ENCODE peak calls at places on chromosome 18, in five cellular contexts. V is psoas muscle, T is AG09309, M is mammary epithelial cell, R is GM12878. L is an unnamed sample.
A peak's percentile ranks its signal among the peaks of the same experiment; 100 is the strongest.

GRCh38 chr18:59691046-59691395 is 6.2 kb downstream of the CCBE1 start:
- DNase-seq in V (no peak), T (no peak), M (peak; percentile 64), R (no peak), L (no peak)

GRCh38 chr18:1062592-1062991 is 157.9 kb downstream of the ADCYAP1 start:
- DNase-seq in V (no peak), T (no peak), M (no peak), R (no peak), L (no peak)

GRCh38 chr18:50748243-50749229 is 71.3 kb downstream of the MRO start:
- DNase-seq in V (no peak), T (no peak), M (no peak), R (no peak), L (no peak)

GRCh38 chr18:34159691-34160185 is 65.0 kb downstream of the NOL4 start:
- DNase-seq in V (no peak), T (no peak), M (no peak), R (no peak), L (no peak)

GRCh38 chr18:4256786-4257417 is 198.2 kb downstream of the DLGAP1 start:
- DNase-seq in V (no peak), T (no peak), M (no peak), R (no peak), L (no peak)

GRCh38 chr18:29012364-29012763 is 835.4 kb upstream of the CDH2 start:
- DNase-seq in V (no peak), T (no peak), M (no peak), R (no peak), L (no peak)

GRCh38 chr18:24672165-24672950 is 211.9 kb downstream of the HRH4 start:
- DNase-seq in V (no peak), T (no peak), M (no peak), R (no peak), L (no peak)

GRCh38 chr18:48227206-48227605 is 182.0 kb downstream of the ZBTB7C start:
- DNase-seq in V (no peak), T (no peak), M (peak; percentile 79), R (no peak), L (peak; percentile 29)

GRCh38 chr18:9708882-9709877 is 1.1 kb downstream of the RAB31 start:
- DNase-seq in V (no peak), T (no peak), M (no peak), R (no peak), L (no peak)

GRCh38 chr18:13320891-13321425 is 102.4 kb downstream of the LDLRAD4 start:
- DNase-seq in V (no peak), T (no peak), M (no peak), R (no peak), L (no peak)

GRCh38 chr18:24428709-24429108 is 2.2 kb downstream of the IMPACT start:
- DNase-seq in V (no peak), T (no peak), M (no peak), R (no peak), L (no peak)

GRCh38 chr18:35511833-35512232 is 14.1 kb upstream of the INO80C start:
- DNase-seq in V (no peak), T (no peak), M (no peak), R (no peak), L (no peak)

GRCh38 chr18:8020133-8020846 is 453.2 kb downstream of the PTPRM start:
- DNase-seq in V (no peak), T (no peak), M (no peak), R (no peak), L (no peak)

GRCh38 chr18:6561893-6562292 is 147.2 kb upstream of the L3MBTL4 start:
- DNase-seq in V (no peak), T (no peak), M (no peak), R (no peak), L (no peak)

GRCh38 chr18:38023871-38024270 is 458.3 kb upstream of the CELF4 start:
- DNase-seq in V (no peak), T (no peak), M (no peak), R (no peak), L (no peak)

GRCh38 chr18:49613141-49613641 is 51.3 kb downstream of the LIPG start:
- DNase-seq in V (no peak), T (no peak), M (peak; percentile 74), R (no peak), L (no peak)

GRCh38 chr18:49846263-49846662 is 32.9 kb upstream of the ACAA2 start:
- DNase-seq in V (no peak), T (peak; percentile 20), M (no peak), R (no peak), L (no peak)

GRCh38 chr18:21741511-21742322 is 1.1 kb downstream of the MIB1 start:
- DNase-seq in V (peak; percentile 65), T (no peak), M (peak; percentile 23), R (no peak), L (no peak)
- TF ChIP-seq CTCF in V (no peak), T (peak; percentile 7), M (no peak), R (no peak), L (no peak)

DNA sequence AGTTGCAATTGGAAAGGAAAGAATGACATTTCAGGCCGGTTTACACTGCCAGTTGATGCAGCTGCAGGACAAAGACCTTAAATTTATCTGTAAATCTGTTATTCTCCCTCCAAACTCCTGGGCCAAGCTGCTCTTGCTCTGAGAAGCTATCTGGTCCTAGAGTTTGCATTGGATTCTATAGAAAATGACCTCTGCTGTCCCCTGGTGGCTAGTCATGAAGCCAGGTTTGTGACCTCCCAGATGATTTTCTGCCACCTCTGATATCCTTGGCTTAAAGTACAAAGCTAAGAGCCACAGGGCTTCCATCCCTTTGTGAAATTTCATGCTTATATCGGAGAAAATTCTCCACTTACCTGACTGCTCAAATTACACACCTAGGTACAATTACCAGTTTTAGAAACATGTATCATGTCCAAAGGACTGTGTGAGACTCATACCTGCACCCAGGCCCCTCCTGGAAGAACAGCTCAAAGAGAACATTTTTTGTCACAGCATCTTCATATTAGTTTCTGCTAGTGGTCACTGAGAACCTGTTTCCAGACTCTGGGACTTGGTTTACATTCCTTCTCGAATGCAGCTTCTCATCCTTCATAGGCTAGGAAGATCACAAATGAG is 28.9 kb upstream of the IER3IP1 start:
- DNase-seq in V (no peak), T (no peak), M (peak; percentile 20), R (no peak), L (peak; percentile 20)
- TF ChIP-seq CTCF in V (peak; percentile 85), T (peak; percentile 90), M (peak; percentile 96), R (peak; percentile 90), L (peak; percentile 80)

DNA sequence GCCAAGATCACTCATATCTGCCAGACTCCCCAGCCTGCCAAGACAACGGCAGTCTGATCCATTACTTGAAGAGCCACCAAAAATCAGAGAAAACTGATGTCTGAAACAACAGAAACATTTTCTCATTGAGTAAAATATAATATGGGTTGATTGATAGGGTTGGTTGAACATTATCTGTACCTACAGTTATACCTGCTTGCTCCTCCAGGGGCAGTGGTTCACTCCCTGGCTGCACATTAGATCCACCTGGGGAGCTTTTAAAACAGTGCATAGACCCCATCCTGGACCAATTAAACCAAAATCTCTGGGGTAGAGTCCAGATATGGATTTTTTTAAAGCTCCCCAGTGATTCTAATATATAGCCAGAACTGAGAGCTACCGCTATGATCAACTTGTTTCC is 43.6 kb upstream of the SLC14A2 start:
- DNase-seq in V (no peak), T (no peak), M (no peak), R (no peak), L (no peak)
- TF ChIP-seq CTCF in V (no peak), T (peak; percentile 13), M (peak; percentile 61), R (peak; percentile 35), L (no peak)

DNA sequence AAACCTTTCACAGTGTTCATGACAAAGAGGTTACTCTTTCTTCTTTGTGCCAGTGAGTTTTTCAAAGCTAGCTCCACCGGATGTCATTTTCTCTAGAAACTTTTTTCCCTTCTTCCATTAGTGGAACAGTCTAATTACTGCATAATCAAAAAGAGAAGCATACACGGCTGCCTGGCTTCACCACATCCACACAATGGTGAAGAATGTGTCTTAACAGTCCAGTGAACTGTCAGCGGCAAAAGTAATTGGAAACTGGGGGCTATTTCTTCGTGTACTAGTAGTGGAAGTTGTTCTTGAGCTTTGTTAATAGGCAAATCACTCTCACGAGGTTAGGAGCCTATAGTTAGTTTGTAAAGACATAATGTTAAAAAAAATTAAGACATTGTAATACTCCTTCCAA is 32.9 kb upstream of the PIK3C3 start:
- DNase-seq in V (no peak), T (no peak), M (no peak), R (no peak), L (no peak)
- TF ChIP-seq CTCF in V (no peak), T (no peak), M (no peak), R (no peak), L (no peak)

DNA sequence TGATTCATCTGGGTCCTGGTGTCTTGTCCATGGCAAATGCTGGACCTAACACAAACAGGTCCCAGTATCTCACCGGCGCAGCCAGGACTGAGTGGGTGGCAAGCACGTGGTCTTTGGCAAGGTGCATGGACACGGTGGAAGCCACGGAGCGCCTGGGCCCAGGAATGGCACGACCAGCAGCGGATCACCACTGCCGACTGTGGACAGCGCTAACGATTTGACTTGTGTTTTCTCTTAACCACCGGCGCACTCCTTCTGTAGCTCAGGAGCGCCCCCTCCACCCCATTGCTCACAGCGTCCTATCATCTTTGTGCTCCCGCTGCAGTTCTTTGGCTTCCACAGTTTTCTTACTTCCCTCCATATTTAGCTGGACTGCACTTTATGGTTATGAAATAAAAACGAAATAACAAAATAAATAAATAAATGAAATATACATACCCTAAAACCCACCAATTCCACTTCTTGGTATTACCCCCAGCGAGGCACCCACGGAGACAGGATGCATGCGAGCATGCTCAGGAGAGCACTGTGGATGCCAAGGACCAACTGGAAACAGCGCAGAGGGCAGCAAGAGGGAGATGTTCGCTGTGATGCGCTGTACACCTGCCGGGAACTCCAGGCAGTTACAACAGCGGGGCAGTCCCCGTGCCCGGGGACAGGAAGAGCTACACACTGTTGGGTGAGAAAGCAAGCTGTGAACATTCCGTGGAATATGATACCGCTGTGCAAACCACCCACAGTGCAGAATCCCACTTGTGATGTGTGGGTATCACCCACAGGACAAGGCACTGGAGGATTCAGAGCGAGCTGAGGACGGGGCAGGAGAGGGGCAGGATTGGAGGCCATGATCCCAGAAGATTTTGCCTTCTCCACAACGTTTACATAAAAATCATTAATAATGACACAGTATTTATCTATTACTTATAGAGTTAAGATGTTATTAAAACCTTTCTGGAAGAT is 7.0 kb upstream of the CIDEA start:
- DNase-seq in V (peak; percentile 26), T (no peak), M (no peak), R (no peak), L (no peak)
- TF ChIP-seq CTCF in V (no peak), T (no peak), M (no peak), R (peak; percentile 17), L (no peak)

DNA sequence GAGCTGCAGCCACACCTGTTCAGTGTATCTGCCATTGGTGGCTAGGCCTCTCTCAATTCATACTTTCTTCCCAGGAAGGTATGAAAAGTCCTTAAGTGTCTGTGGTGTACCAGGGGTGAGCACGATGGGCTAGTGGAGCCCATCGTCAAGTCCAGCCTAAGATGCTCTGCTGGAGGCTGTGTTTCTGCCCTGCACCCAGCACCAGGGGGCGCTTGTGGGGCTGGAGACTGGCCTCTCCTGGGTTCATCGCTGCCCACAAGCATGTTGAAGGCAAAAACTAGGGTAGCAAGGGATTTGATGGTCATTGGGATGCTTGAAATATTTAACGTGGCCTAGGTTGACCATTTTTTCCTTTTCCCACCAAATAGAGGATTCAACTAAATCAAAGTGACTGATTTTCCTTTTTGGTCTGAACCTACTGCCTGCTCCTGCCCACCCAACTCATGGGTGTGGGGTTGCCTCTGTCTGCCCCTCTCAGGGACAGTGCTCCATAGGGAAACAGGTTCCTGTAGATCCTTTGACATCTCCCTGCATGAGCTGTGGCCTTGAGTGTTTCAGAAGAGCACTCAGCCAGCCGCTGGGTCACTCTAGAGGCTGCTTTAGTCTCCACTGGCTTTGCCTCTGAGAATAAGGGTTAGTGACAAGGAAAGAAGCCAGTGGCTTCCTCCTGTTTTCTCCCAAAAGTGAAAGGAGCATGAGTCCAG is 59.0 kb downstream of the TPGS2 start:
- DNase-seq in V (peak; percentile 79), T (no peak), M (no peak), R (no peak), L (no peak)
- TF ChIP-seq CTCF in V (peak; percentile 67), T (peak; percentile 16), M (peak; percentile 37), R (peak; percentile 60), L (no peak)

GRCh38 chr18:67854340-67854739 is 337.8 kb upstream of the DSEL start:
- DNase-seq in V (no peak), T (no peak), M (no peak), R (no peak), L (no peak)
- TF ChIP-seq CTCF in V (no peak), T (no peak), M (no peak), R (no peak), L (no peak)

L was measured in RWPE1.